ENCODE peak calls at places on chromosomes 6 and 20, in eight cellular contexts. N, C, Q, K, J, L, E and U are unnamed samples.

GRCh38 chr6:26363882-26364825 is 844 bp upstream of the BTN3A2 start:
- DNase-seq in N (no peak), C (no peak), Q (peak), K (no peak), J (no peak), L (no peak), E (peak), U (no peak)

GRCh38 chr6:73143551-73143950 is 81.7 kb downstream of the KHDC1L start:
- DNase-seq in N (no peak), C (no peak), Q (no peak), K (no peak), J (no peak), L (no peak), E (no peak), U (no peak)

GRCh38 chr6:134537146-134537555 is 219.2 kb upstream of the SGK1 start:
- DNase-seq in N (no peak), C (no peak), Q (no peak), K (no peak), J (peak), L (no peak), E (peak), U (no peak)

GRCh38 chr6:40443842-40444241 is 143.3 kb downstream of the LRFN2 start:
- DNase-seq in N (no peak), C (no peak), Q (no peak), K (no peak), J (no peak), L (no peak), E (no peak), U (no peak)

GRCh38 chr6:128919412-128919811 is 36.5 kb downstream of the LAMA2 start:
- DNase-seq in N (no peak), C (no peak), Q (no peak), K (no peak), J (peak), L (no peak), E (peak), U (no peak)

GRCh38 chr20:32167552-32167951 is 40.0 kb downstream of the PLAGL2 start:
- DNase-seq in N (no peak), C (no peak), Q (no peak), K (no peak), J (no peak), L (no peak), E (no peak), U (no peak)

GRCh38 chr6:120779441-120779840 is 554.8 kb downstream of the TBC1D32 start:
- DNase-seq in N (no peak), C (no peak), Q (no peak), K (no peak), J (no peak), L (no peak), E (no peak), U (no peak)

GRCh38 chr20:50930139-50931047 is 844 bp downstream of the ADNP start:
- DNase-seq in N (peak), C (no peak), Q (peak), K (no peak), J (no peak), L (peak), E (no peak), U (no peak)

GRCh38 chr6:134637282-134637681 is 312.6 kb downstream of the ALDH8A1 start:
- DNase-seq in N (no peak), C (no peak), Q (no peak), K (no peak), J (no peak), L (no peak), E (no peak), U (no peak)